ENCODE peak calls at places on chromosomes 3 and 15, in four cellular contexts. M, R, B and S are unnamed samples.

GRCh38 chr3:146543461-146544012 is 870 bp downstream of the PLSCR1 start:
- DNase-seq in M (no peak), R (no peak), B (peak; percentile 4), S (no peak)

GRCh38 chr3:188491276-188491687 is 337.3 kb downstream of the LPP start:
- DNase-seq in M (no peak), R (no peak), B (peak; percentile 28), S (no peak)

GRCh38 chr3:45435961-45436360 is 47.6 kb downstream of the LARS2 start:
- DNase-seq in M (no peak), R (no peak), B (no peak), S (no peak)

GRCh38 chr3:17207019-17207418 is 322.3 kb downstream of the PLCL2 start:
- DNase-seq in M (no peak), R (no peak), B (no peak), S (no peak)

GRCh38 chr3:33645060-33645841 is 72.8 kb downstream of the CLASP2 start:
- DNase-seq in M (no peak), R (no peak), B (no peak), S (peak; percentile 33)

GRCh38 chr15:87777054-87777498 is 479.5 kb downstream of the NTRK3 start:
- DNase-seq in M (peak; percentile 70), R (no peak), B (peak; percentile 41), S (no peak)

GRCh38 chr15:99502182-99502581 is 63.6 kb upstream of the MEF2A start:
- DNase-seq in M (no peak), R (no peak), B (no peak), S (peak; percentile 73)

GRCh38 chr3:29512620-29513019 is 231.7 kb downstream of the RBMS3 start:
- DNase-seq in M (no peak), R (no peak), B (no peak), S (no peak)

GRCh38 chr15:52658955-52659354 is 20.2 kb downstream of the ATOSA start:
- DNase-seq in M (no peak), R (no peak), B (no peak), S (peak; percentile 64)

GRCh38 chr3:44680921-44681455 is 31.5 kb upstream of the ZNF502 start:
- DNase-seq in M (no peak), R (no peak), B (no peak), S (no peak)

GRCh38 chr3:126389112-126389791 is 5.5 kb upstream of the CFAP100 start:
- DNase-seq in M (peak; percentile 86), R (peak; percentile 94), B (peak; percentile 82), S (peak; percentile 58)

GRCh38 chr15:101264011-101264410 is 12.2 kb upstream of the CHSY1 start:
- DNase-seq in M (no peak), R (no peak), B (no peak), S (no peak)

GRCh38 chr3:13161021-13161759 is 88.0 kb upstream of the IQSEC1 start:
- DNase-seq in M (no peak), R (no peak), B (no peak), S (no peak)

GRCh38 chr3:190514163-190515153 is 573 bp downstream of the IL1RAP start:
- DNase-seq in M (peak; percentile 31), R (peak; percentile 51), B (peak; percentile 46), S (peak; percentile 60)

GRCh38 chr15:29070471-29071192 is 184.9 kb downstream of the APBA2 start:
- DNase-seq in M (no peak), R (no peak), B (no peak), S (no peak)

GRCh38 chr15:60585743-60586708 is 107.1 kb upstream of the ICE2 start:
- DNase-seq in M (peak; percentile 71), R (no peak), B (peak; percentile 56), S (peak; percentile 69)